ENCODE peak calls at places on chromosomes 7 and 10, in six cellular contexts. One of them, this sample, is unnamed.

GRCh38 chr10:48241301-48241700 is 33.2 kb downstream of the FRMPD2 start:
- DNase-seq in NCI-H1092 treated with DMSO at 0.1 percent for 48 hours: no peak
- DNase-seq in NCI-H748 treated with DMSO at 0.1 percent for 48 hours: no peak
- DNase-seq in gastrocnemius medialis: no peak
- DNase-seq in left ventricle myocardium inferior: no peak
- DNase-seq in hypothalamus: no peak
- DNase-seq in this sample: no peak

GRCh38 chr7:121351682-121352081 is 22.9 kb downstream of the WNT16 start:
- DNase-seq in NCI-H1092 treated with DMSO at 0.1 percent for 48 hours: no peak
- DNase-seq in NCI-H748 treated with DMSO at 0.1 percent for 48 hours: no peak
- DNase-seq in gastrocnemius medialis: no peak
- DNase-seq in left ventricle myocardium inferior: no peak
- DNase-seq in hypothalamus: no peak
- DNase-seq in this sample: no peak

GRCh38 chr7:24549961-24550360 is 23.3 kb upstream of the PALS2 start:
- DNase-seq in NCI-H1092 treated with DMSO at 0.1 percent for 48 hours: no peak
- DNase-seq in NCI-H748 treated with DMSO at 0.1 percent for 48 hours: no peak
- DNase-seq in gastrocnemius medialis: no peak
- DNase-seq in left ventricle myocardium inferior: no peak
- DNase-seq in hypothalamus: no peak
- DNase-seq in this sample: no peak

GRCh38 chr10:58412502-58412961 is 27.3 kb downstream of the TFAM start:
- DNase-seq in NCI-H1092 treated with DMSO at 0.1 percent for 48 hours: no peak
- DNase-seq in NCI-H748 treated with DMSO at 0.1 percent for 48 hours: no peak
- DNase-seq in gastrocnemius medialis: no peak
- DNase-seq in left ventricle myocardium inferior: no peak
- DNase-seq in hypothalamus: no peak
- DNase-seq in this sample: no peak

GRCh38 chr7:117092801-117093200 is 139.5 kb downstream of the ST7 start:
- DNase-seq in NCI-H1092 treated with DMSO at 0.1 percent for 48 hours: no peak
- DNase-seq in NCI-H748 treated with DMSO at 0.1 percent for 48 hours: no peak
- DNase-seq in gastrocnemius medialis: no peak
- DNase-seq in left ventricle myocardium inferior: no peak
- DNase-seq in hypothalamus: no peak
- DNase-seq in this sample: no peak

GRCh38 chr7:132472463-132473120 is 103.7 kb downstream of the PLXNA4 start:
- DNase-seq in NCI-H1092 treated with DMSO at 0.1 percent for 48 hours: no peak
- DNase-seq in NCI-H748 treated with DMSO at 0.1 percent for 48 hours: no peak
- DNase-seq in gastrocnemius medialis: peak; percentile 28
- DNase-seq in left ventricle myocardium inferior: peak; percentile 72
- DNase-seq in hypothalamus: no peak
- DNase-seq in this sample: no peak

GRCh38 chr10:69061305-69062161 is 26.4 kb upstream of the SRGN start:
- DNase-seq in NCI-H1092 treated with DMSO at 0.1 percent for 48 hours: no peak
- DNase-seq in NCI-H748 treated with DMSO at 0.1 percent for 48 hours: no peak
- DNase-seq in gastrocnemius medialis: peak; percentile 50
- DNase-seq in left ventricle myocardium inferior: peak; percentile 60
- DNase-seq in hypothalamus: no peak
- DNase-seq in this sample: no peak

GRCh38 chr10:4384254-4384653 is 441.8 kb upstream of the AKR1E2 start:
- DNase-seq in NCI-H1092 treated with DMSO at 0.1 percent for 48 hours: no peak
- DNase-seq in NCI-H748 treated with DMSO at 0.1 percent for 48 hours: no peak
- DNase-seq in gastrocnemius medialis: no peak
- DNase-seq in left ventricle myocardium inferior: no peak
- DNase-seq in hypothalamus: no peak
- DNase-seq in this sample: no peak

GRCh38 chr10:19877466-19878255 is 61.4 kb downstream of the PLXDC2 start:
- DNase-seq in NCI-H1092 treated with DMSO at 0.1 percent for 48 hours: no peak
- DNase-seq in NCI-H748 treated with DMSO at 0.1 percent for 48 hours: no peak
- DNase-seq in gastrocnemius medialis: no peak
- DNase-seq in left ventricle myocardium inferior: no peak
- DNase-seq in hypothalamus: no peak
- DNase-seq in this sample: no peak

GRCh38 chr7:158001003-158001402 is 586.6 kb downstream of the PTPRN2 start:
- DNase-seq in NCI-H1092 treated with DMSO at 0.1 percent for 48 hours: no peak
- DNase-seq in NCI-H748 treated with DMSO at 0.1 percent for 48 hours: no peak
- DNase-seq in gastrocnemius medialis: no peak
- DNase-seq in left ventricle myocardium inferior: no peak
- DNase-seq in hypothalamus: no peak
- DNase-seq in this sample: no peak

GRCh38 chr10:34567854-34568253 is 247.2 kb downstream of the PARD3 start:
- DNase-seq in NCI-H1092 treated with DMSO at 0.1 percent for 48 hours: no peak
- DNase-seq in NCI-H748 treated with DMSO at 0.1 percent for 48 hours: peak; percentile 32
- DNase-seq in gastrocnemius medialis: no peak
- DNase-seq in left ventricle myocardium inferior: no peak
- DNase-seq in hypothalamus: no peak
- DNase-seq in this sample: peak; percentile 49

GRCh38 chr7:90595341-90595800 is 750 bp upstream of the CDK14 start:
- DNase-seq in NCI-H1092 treated with DMSO at 0.1 percent for 48 hours: no peak
- DNase-seq in NCI-H748 treated with DMSO at 0.1 percent for 48 hours: no peak
- DNase-seq in gastrocnemius medialis: no peak
- DNase-seq in left ventricle myocardium inferior: no peak
- DNase-seq in hypothalamus: no peak
- DNase-seq in this sample: no peak

GRCh38 chr7:55350281-55350680 is 14.9 kb upstream of the LANCL2 start:
- DNase-seq in NCI-H1092 treated with DMSO at 0.1 percent for 48 hours: no peak
- DNase-seq in NCI-H748 treated with DMSO at 0.1 percent for 48 hours: no peak
- DNase-seq in gastrocnemius medialis: no peak
- DNase-seq in left ventricle myocardium inferior: no peak
- DNase-seq in hypothalamus: no peak
- DNase-seq in this sample: no peak

GRCh38 chr7:24978837-24979469 is 1.0 kb downstream of the OSBPL3 start:
- DNase-seq in NCI-H1092 treated with DMSO at 0.1 percent for 48 hours: no peak
- DNase-seq in NCI-H748 treated with DMSO at 0.1 percent for 48 hours: no peak
- DNase-seq in gastrocnemius medialis: no peak
- DNase-seq in left ventricle myocardium inferior: no peak
- DNase-seq in hypothalamus: no peak
- DNase-seq in this sample: no peak

This sample was measured in NCI-H1436.